ENCODE peak calls at places on chromosomes 13 and 19, in ten cellular contexts. N, G, P, C, T, Z, X, F, Q and E are unnamed samples.

GRCh38 chr13:106581268-106581667 is 13.3 kb upstream of the ARGLU1 start:
- DNase-seq in Z (no peak), N (no peak), G (no peak), X (no peak), T (no peak), P (no peak), F (no peak), C (no peak), Q (no peak), E (no peak)

GRCh38 chr13:33787051-33787591 is 30.8 kb upstream of the RFC3 start:
- DNase-seq in Z (peak; percentile 59), C (peak; percentile 65), P (peak; percentile 10), N (peak; percentile 31), Q (no peak), G (no peak), F (peak; percentile 12), T (no peak), X (peak; percentile 31), E (no peak)

GRCh38 chr13:89401209-89401810 is 1730.1 kb downstream of the SLITRK5 start:
- DNase-seq in Q (no peak), G (peak; percentile 44), C (peak; percentile 1), N (peak; percentile 81), P (no peak), F (no peak), T (no peak), X (peak; percentile 72), Z (no peak), E (no peak)

GRCh38 chr13:36819811-36820140 is 754 bp downstream of the RFXAP start:
- DNase-seq in T (no peak), Q (no peak), N (peak; percentile 46), C (peak; percentile 50), G (no peak), X (peak; percentile 43), F (peak; percentile 29), Z (peak; percentile 52), P (no peak), E (no peak)

GRCh38 chr19:4208385-4209094 is 20.8 kb upstream of the EBI3 start:
- DNase-seq in N (peak; percentile 50), G (no peak), T (no peak), P (no peak), F (no peak), Z (peak; percentile 48), X (peak; percentile 61), Q (peak; percentile 65), C (peak; percentile 47), E (no peak)

GRCh38 chr13:110067355-110068175 is 239.4 kb downstream of the COL4A1 start:
- DNase-seq in N (no peak), X (no peak), Q (no peak), G (no peak), P (no peak), F (no peak), Z (no peak), T (no peak), C (no peak), E (no peak)

GRCh38 chr19:48558018-48558684 is 6.2 kb downstream of the SULT2B1 start:
- DNase-seq in P (no peak), F (no peak), X (peak; percentile 59), Q (peak; percentile 97), N (no peak), C (peak; percentile 84), T (no peak), G (peak; percentile 44), Z (peak; percentile 81), E (no peak)

GRCh38 chr13:52128714-52129700 is at the start of gene NEK5:
- DNase-seq in Q (peak; percentile 84), N (peak; percentile 56), Z (peak; percentile 53), P (no peak), X (peak; percentile 85), T (peak; percentile 46), G (peak; percentile 20), C (peak; percentile 80), F (peak; percentile 26), E (peak; percentile 54)

GRCh38 chr19:38204728-38205127 is 19.3 kb downstream of the DPF1 start:
- DNase-seq in C (no peak), T (no peak), N (no peak), X (no peak), Q (no peak), P (no peak), G (no peak), Z (no peak), F (no peak), E (no peak)

GRCh38 chr13:30464496-30465351 is 1.0 kb downstream of the HMGB1 start:
- DNase-seq in X (peak; percentile 93), T (peak; percentile 73), Z (peak; percentile 78), P (no peak), G (peak; percentile 62), N (peak; percentile 68), F (peak; percentile 74), Q (peak; percentile 87), C (peak; percentile 89), E (peak; percentile 79)

GRCh38 chr19:11434703-11435056 is 241 bp downstream of the ODAD3 start:
- DNase-seq in Z (no peak), X (no peak), N (no peak), F (no peak), Q (no peak), G (no peak), T (no peak), C (no peak), P (no peak), E (no peak)

GRCh38 chr19:1076951-1077350 is 10.0 kb downstream of the ARHGAP45 start:
- DNase-seq in Z (no peak), G (no peak), F (peak; percentile 96), X (no peak), T (peak; percentile 81), P (no peak), N (peak; percentile 79), Q (peak; percentile 84), C (no peak), E (peak; percentile 62)

GRCh38 chr13:113548778-113549621 is 35.6 kb upstream of the TFDP1 start:
- DNase-seq in P (no peak), G (no peak), C (no peak), Q (peak; percentile 43), X (peak; percentile 42), T (no peak), Z (no peak), N (no peak), F (no peak), E (peak; percentile 72)

GRCh38 chr13:26942184-26942583 is 181.6 kb upstream of the GPR12 start:
- DNase-seq in X (no peak), P (no peak), N (no peak), T (no peak), C (no peak), Z (no peak), Q (no peak), G (no peak), F (no peak), E (no peak)

GRCh38 chr19:35247526-35248309 is 1.1 kb upstream of the LSR start:
- DNase-seq in X (no peak), T (peak; percentile 30), Q (peak; percentile 94), G (no peak), Z (peak; percentile 19), C (peak; percentile 6), P (no peak), F (peak; percentile 27), N (peak; percentile 90), E (no peak)

GRCh38 chr13:50684366-50684765 is 159.1 kb downstream of the DLEU7 start:
- DNase-seq in N (no peak), T (no peak), F (no peak), X (no peak), Q (no peak), Z (no peak), C (no peak), G (no peak), P (no peak), E (no peak)

GRCh38 chr19:29548483-29549085 is 22.8 kb downstream of the VSTM2B start:
- DNase-seq in T (no peak), P (no peak), X (no peak), Z (no peak), C (no peak), Q (peak; percentile 26), F (no peak), N (no peak), G (no peak), E (no peak)

GRCh38 chr13:34349091-34349722 is 531.3 kb downstream of the RFC3 start:
- DNase-seq in F (no peak), T (no peak), N (peak; percentile 92), Q (no peak), G (peak; percentile 95), C (peak; percentile 99), X (peak; percentile 92), Z (peak; percentile 99), P (peak; percentile 99), E (no peak)